ENCODE peak calls at places on chromosome 5, in eight cellular contexts. E, U, F, W, Z, L, J and K are unnamed samples. For H3K4me1 and H3K27me3, the result is how much of the 10 kb centered on the place peaks cover.

GRCh38 chr5:179697993-179698934 is 503 bp upstream of the CANX start:
- DNase-seq in E (peak), U (peak), F (peak), W (peak), Z (peak), L (peak), J (peak), K (peak)

GRCh38 chr5:147822686-147823491 is 8.6 kb downstream of the SPINK1 start:
- DNase-seq in E (no peak), U (no peak), F (peak), W (peak), Z (peak), L (peak), J (peak), K (peak)

GRCh38 chr5:56145511-56145910 is 87.6 kb downstream of the ANKRD55 start:
- DNase-seq in E (no peak), U (no peak), F (no peak), W (no peak), Z (no peak), L (no peak), J (no peak), K (no peak)

GRCh38 chr5:126888180-126888579 is 111.2 kb downstream of the LMNB1 start:
- DNase-seq in E (no peak), U (no peak), F (no peak), W (no peak), Z (no peak), L (no peak), J (no peak), K (no peak)

GRCh38 chr5:127031147-127031862 is 947 bp upstream of the MARCHF3 start:
- DNase-seq in E (no peak), U (peak), F (no peak), W (no peak), Z (no peak), L (no peak), J (no peak), K (no peak)

GRCh38 chr5:170632985-170633234 is 129.1 kb downstream of the KCNIP1 start:
- DNase-seq in E (no peak), U (peak), F (peak), W (no peak), Z (peak), L (no peak), J (peak), K (peak)

GRCh38 chr5:150517272-150518152 is 9.6 kb downstream of the NDST1 start:
- DNase-seq in E (no peak), U (peak), F (peak), W (peak), Z (peak), L (peak), J (no peak), K (peak)

GRCh38 chr5:89417990-89418820 is 535.2 kb upstream of the MEF2C start:
- DNase-seq in E (no peak), U (no peak), F (no peak), W (no peak), Z (no peak), L (no peak), J (no peak), K (no peak)

GRCh38 chr5:127754727-127755126 is 51.5 kb downstream of the CCDC192 start:
- DNase-seq in E (no peak), U (no peak), F (no peak), W (no peak), Z (no peak), L (no peak), J (no peak), K (no peak)

GRCh38 chr5:144313147-144313726 is 142.6 kb downstream of the KCTD16 start:
- DNase-seq in E (no peak), U (no peak), F (peak), W (no peak), Z (no peak), L (no peak), J (no peak), K (no peak)

GRCh38 chr5:25448190-25448621 is 803.4 kb upstream of the CDH10 start:
- DNase-seq in E (no peak), U (no peak), F (no peak), W (no peak), Z (no peak), L (no peak), J (no peak), K (no peak)

GRCh38 chr5:58887721-58888409 is 305.0 kb downstream of the RAB3C start:
- DNase-seq in E (peak), U (peak), F (no peak), W (peak), Z (no peak), L (no peak), J (no peak), K (peak)

GRCh38 chr5:143161893-143162520 is 241.5 kb downstream of the NR3C1 start:
- DNase-seq in E (peak), U (no peak), F (peak), W (peak), Z (peak), L (peak), J (no peak), K (peak)

GRCh38 chr5:43638556-43638955 is 35.6 kb downstream of the NNT start:
- DNase-seq in E (no peak), U (no peak), F (no peak), W (no peak), Z (no peak), L (no peak), J (no peak), K (no peak)

GRCh38 chr5:173764321-173765029 is 123.7 kb upstream of the CPEB4 start:
- DNase-seq in E (peak), U (peak), F (peak), W (peak), Z (peak), L (peak), J (no peak), K (peak)

GRCh38 chr5:174529925-174530681 is 194.3 kb upstream of the MSX2 start:
- DNase-seq in E (no peak), U (no peak), F (no peak), W (no peak), Z (no peak), L (no peak), J (no peak), K (no peak)

GRCh38 chr5:150184990-150185952 is 4.6 kb upstream of the SLC6A7 start:
- DNase-seq in E (no peak), U (no peak), F (peak), W (no peak), Z (peak), L (no peak), J (no peak), K (no peak)

GRCh38 chr5:93599427-93600146 is 16.6 kb downstream of the NR2F1 start:
- DNase-seq in E (no peak), U (no peak), F (no peak), W (no peak), Z (no peak), L (peak), J (no peak), K (no peak)

GRCh38 chr5:158117467-158118165 is 258.7 kb upstream of the CLINT1 start:
- DNase-seq in E (no peak), U (no peak), F (no peak), W (no peak), Z (no peak), L (no peak), J (no peak), K (no peak)

GRCh38 chr5:144042157-144042556 is 128.3 kb downstream of the YIPF5 start:
- DNase-seq in E (no peak), U (no peak), F (no peak), W (no peak), Z (no peak), L (no peak), J (no peak), K (no peak)

GRCh38 chr5:131198625-131199024 is 27.9 kb downstream of the LYRM7 start:
- DNase-seq in E (no peak), U (no peak), F (no peak), W (no peak), Z (no peak), L (peak), J (no peak), K (no peak)

GRCh38 chr5:72064801-72065570 is 42.3 kb upstream of the MAP1B start:
- DNase-seq in E (no peak), U (no peak), F (no peak), W (no peak), Z (no peak), L (no peak), J (no peak), K (no peak)

GRCh38 chr5:14054965-14055963 is 87.9 kb upstream of the TRIO start:
- DNase-seq in E (no peak), U (no peak), F (no peak), W (no peak), Z (no peak), L (peak), J (no peak), K (no peak)

GRCh38 chr5:111461261-111461671 is 51.1 kb downstream of the STARD4 start:
- DNase-seq in E (no peak), U (no peak), F (no peak), W (peak), Z (no peak), L (no peak), J (no peak), K (no peak)

GRCh38 chr5:157819502-157820125 is 39.3 kb downstream of the CLINT1 start:
- DNase-seq in E (no peak), U (no peak), F (no peak), W (no peak), Z (no peak), L (no peak), J (no peak), K (no peak)

GRCh38 chr5:120692346-120692745 is 228.2 kb downstream of the PRR16 start:
- DNase-seq in E (no peak), U (no peak), F (no peak), W (no peak), Z (no peak), L (no peak), J (no peak), K (no peak)

GRCh38 chr5:43110606-43111170 is 10.0 kb upstream of the ZNF131 start:
- DNase-seq in E (no peak), U (no peak), F (peak), W (no peak), Z (peak), L (no peak), J (no peak), K (no peak)

GRCh38 chr5:60346391-60346790 is 353.6 kb downstream of the DEPDC1B start:
- DNase-seq in E (no peak), U (no peak), F (no peak), W (no peak), Z (no peak), L (no peak), J (no peak), K (no peak)

GRCh38 chr5:110371725-110372041 is 354.8 kb downstream of the TMEM232 start:
- DNase-seq in E (no peak), U (no peak), F (no peak), W (no peak), Z (no peak), L (no peak), J (no peak), K (no peak)

GRCh38 chr5:134555223-134555790 is 29.8 kb downstream of the JADE2 start:
- DNase-seq in E (no peak), U (no peak), F (no peak), W (no peak), Z (no peak), L (no peak), J (no peak), K (no peak)

GRCh38 chr5:116482394-116482793 is 92.2 kb downstream of the SEMA6A start:
- DNase-seq in E (no peak), U (no peak), F (no peak), W (no peak), Z (no peak), L (peak), J (no peak), K (no peak)

DNA sequence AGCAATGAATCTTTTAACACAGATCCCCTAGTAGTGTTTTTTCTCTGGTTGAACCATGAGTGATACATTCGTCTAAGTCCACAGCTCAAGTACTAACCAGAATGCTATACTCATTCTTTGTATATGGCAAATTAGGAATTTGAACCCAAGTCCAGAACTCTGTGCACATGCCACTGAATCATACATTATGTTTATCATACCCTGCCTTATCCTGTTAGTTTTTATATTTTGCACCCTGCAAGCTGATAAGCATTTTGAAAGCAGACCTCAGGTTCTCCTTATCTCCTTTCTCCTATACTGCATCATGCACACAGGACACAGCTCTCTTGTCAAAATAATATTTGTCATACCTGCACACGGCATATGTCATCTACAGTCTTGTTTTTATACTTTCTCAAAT is 54.6 kb upstream of the ELL2 start:
- DNase-seq in E (no peak), U (no peak), F (no peak), W (no peak), Z (no peak), L (no peak), J (no peak), K (no peak)
- H3K4me1 ChIP-seq in E (under half), U (under half), F (under half), W (under half), Z (under half), L (under half), J (under half), K (under half)

GRCh38 chr5:139383993-139384590 is 995 bp upstream of the SLC23A1 start:
- DNase-seq in E (no peak), U (no peak), F (no peak), W (peak), Z (no peak), L (no peak), J (no peak), K (no peak)

GRCh38 chr5:139385061-139385889 is 2.2 kb upstream of the SLC23A1 start:
- DNase-seq in E (no peak), U (no peak), F (no peak), W (no peak), Z (no peak), L (no peak), J (no peak), K (no peak)

GRCh38 chr5:139386039-139386438 is 2.9 kb upstream of the SLC23A1 start:
- DNase-seq in E (no peak), U (no peak), F (no peak), W (no peak), Z (no peak), L (no peak), J (no peak), K (no peak)

GRCh38 chr5:139383275-139383992 is at the start of gene SLC23A1:
- DNase-seq in E (no peak), U (no peak), F (peak), W (no peak), Z (peak), L (no peak), J (no peak), K (no peak)

DNA sequence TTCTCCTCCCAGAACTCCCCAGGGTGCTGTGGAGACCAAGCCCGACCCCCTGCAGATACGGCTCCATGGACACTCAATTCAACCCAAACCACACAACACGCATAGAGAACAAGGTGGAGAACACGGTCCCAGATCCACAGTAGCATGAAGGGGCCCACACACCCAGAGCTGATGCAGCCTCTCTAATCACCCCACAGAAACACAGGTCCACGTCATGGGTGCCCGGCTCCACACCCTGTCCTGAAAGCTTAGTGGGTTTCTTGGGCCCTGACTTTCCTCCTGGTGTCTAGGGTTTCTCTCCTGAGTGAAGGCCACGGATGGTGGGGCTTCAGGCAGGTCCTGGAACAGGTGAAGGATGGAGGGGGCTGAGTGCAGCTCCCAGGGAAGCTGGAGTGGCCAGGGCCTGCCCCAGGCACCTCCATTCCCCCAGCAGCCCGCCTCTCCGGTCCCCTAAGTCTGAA is 1.5 kb upstream of the SLC23A1 start:
- DNase-seq in E (no peak), U (no peak), F (no peak), W (no peak), Z (no peak), L (no peak), J (no peak), K (no peak)
- H3K4me3 ChIP-seq in E (peak), U (peak), F (peak), W (no peak), Z (peak), L (no peak), J (peak), K (no peak)

DNA sequence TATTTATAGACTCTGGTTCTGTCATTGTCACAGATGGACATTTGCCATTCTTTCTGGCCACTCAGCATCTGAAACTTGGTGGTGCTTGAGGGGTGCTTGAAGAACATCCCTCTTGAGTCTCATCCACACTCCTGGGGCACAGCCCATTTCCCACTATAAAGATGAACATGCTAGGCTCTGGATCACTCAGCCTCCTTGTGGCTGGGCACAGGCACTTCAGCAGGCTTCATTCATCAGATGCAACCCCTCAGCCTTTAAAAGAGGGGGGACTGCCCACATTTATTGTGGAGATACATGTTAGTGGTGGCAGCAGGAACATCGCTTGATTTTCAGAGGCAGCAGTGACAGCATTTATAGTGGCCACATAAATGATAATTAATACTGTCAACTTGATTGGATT is 124.7 kb upstream of the NIPBL start:
- DNase-seq in E (no peak), U (no peak), F (no peak), W (no peak), Z (no peak), L (no peak), J (no peak), K (no peak)
- H3K27me3 ChIP-seq in E (under half), U (under half), F (under half), W (under half), Z (under half), L (under half), J (under half), K (under half)

GRCh38 chr5:35861718-35862117 is 5.0 kb downstream of the IL7R start:
- DNase-seq in E (no peak), U (no peak), F (no peak), W (no peak), Z (no peak), L (peak), J (no peak), K (no peak)
- H3K4me1 ChIP-seq in E (under half), U (under half), F (under half), W (under half), Z (under half), L (under half), J (under half), K (under half)

GRCh38 chr5:82551840-82552385 is 273.8 kb upstream of the RPS23 start:
- DNase-seq in E (no peak), U (no peak), F (no peak), W (no peak), Z (no peak), L (no peak), J (no peak), K (no peak)

GRCh38 chr5:82549263-82549662 is 271.1 kb upstream of the RPS23 start:
- DNase-seq in E (no peak), U (no peak), F (no peak), W (no peak), Z (no peak), L (peak), J (no peak), K (no peak)

DNA sequence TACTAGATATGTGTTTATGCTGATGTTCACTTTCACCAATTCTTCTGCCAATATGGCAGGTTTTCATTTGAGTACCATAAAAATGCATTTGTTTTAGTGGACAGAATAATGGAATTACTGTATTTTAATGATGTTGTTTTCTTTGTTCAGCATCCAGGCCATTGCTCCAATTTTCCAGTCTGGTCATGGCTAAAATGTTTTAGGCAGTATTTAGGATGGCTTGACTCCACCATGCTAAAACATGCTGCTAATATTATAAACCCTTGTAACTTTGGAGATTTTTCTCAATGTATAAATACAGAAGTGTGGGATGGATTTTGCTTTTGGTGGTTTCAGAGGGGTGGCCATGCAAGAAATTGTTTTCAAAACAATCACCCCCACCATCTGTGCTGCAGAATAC is 273.1 kb upstream of the RPS23 start:
- DNase-seq in E (no peak), U (no peak), F (no peak), W (no peak), Z (no peak), L (no peak), J (no peak), K (no peak)
- H3K4me3 ChIP-seq in E (no peak), U (no peak), F (no peak), W (no peak), Z (no peak), L (no peak), J (no peak), K (no peak)

GRCh38 chr5:38257236-38258036 is 923 bp upstream of the EGFLAM start:
- DNase-seq in E (no peak), U (no peak), F (no peak), W (no peak), Z (no peak), L (no peak), J (no peak), K (no peak)

GRCh38 chr5:38259062-38259857 is 901 bp downstream of the EGFLAM start:
- DNase-seq in E (no peak), U (no peak), F (no peak), W (no peak), Z (no peak), L (no peak), J (no peak), K (no peak)

GRCh38 chr5:38253759-38254158 is 4.6 kb upstream of the EGFLAM start:
- DNase-seq in E (no peak), U (no peak), F (no peak), W (no peak), Z (no peak), L (no peak), J (no peak), K (no peak)

GRCh38 chr5:38258319-38259061 is at the start of gene EGFLAM:
- DNase-seq in E (no peak), U (peak), F (no peak), W (peak), Z (no peak), L (no peak), J (no peak), K (no peak)

DNA sequence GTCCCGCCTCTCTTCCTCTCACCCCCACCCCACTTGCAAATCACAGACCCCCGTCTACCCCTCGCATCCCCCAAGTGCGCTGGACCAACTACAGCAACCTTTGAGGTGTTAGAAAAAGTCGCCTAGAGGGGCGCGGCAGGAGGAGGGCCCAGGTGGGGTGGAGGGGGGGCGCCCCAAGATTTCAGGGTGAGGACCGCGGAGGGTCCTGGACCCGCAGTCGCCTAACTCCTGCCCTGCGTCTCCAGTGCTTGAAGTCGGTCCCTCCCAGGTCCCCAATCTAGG is 381 bp upstream of the EGFLAM start:
- DNase-seq in E (no peak), U (no peak), F (no peak), W (no peak), Z (no peak), L (no peak), J (no peak), K (no peak)
- H3K27me3 ChIP-seq in E (under half), U (half or more), F (under half), W (under half), Z (under half), L (half or more), J (under half), K (under half)